ENCODE peak calls at places on chromosome 4, in six cellular contexts. F is WERI-Rb-1, Y is choroid plexus epithelial cell, C is body of pancreas, D is AG10803, Q is SK-N-SH. V is an unnamed sample.

GRCh38 chr4:159632031-159632430 is 529.2 kb downstream of the RAPGEF2 start:
- DNase-seq in D (no peak), Q (no peak), C (no peak), F (no peak), Y (no peak), V (no peak)

GRCh38 chr4:83922419-83922818 is 386.5 kb downstream of the GPAT3 start:
- DNase-seq in F (no peak), Q (no peak), C (no peak), Y (no peak), D (no peak), V (no peak)

GRCh38 chr4:123340381-123340701 is 56.3 kb upstream of the SPRY1 start:
- DNase-seq in F (no peak), Q (no peak), C (no peak), Y (peak), D (peak), V (no peak)

GRCh38 chr4:176376032-176376614 is 56.4 kb downstream of the SPCS3 start:
- DNase-seq in F (no peak), C (no peak), D (peak), Y (peak), Q (peak), V (peak)

GRCh38 chr4:36288727-36289126 is 7.3 kb downstream of the DTHD1 start:
- DNase-seq in Q (no peak), Y (no peak), D (no peak), C (no peak), F (no peak), V (no peak)

GRCh38 chr4:144355809-144356757 is 215.6 kb upstream of the GYPA start:
- DNase-seq in F (peak), C (no peak), Y (peak), Q (no peak), D (peak), V (peak)

GRCh38 chr4:8591626-8592365 is 769 bp upstream of the CPZ start:
- DNase-seq in D (no peak), F (peak), Y (no peak), Q (no peak), C (no peak), V (no peak)

GRCh38 chr4:181792641-181793612 is 450.3 kb upstream of the TENM3 start:
- DNase-seq in F (no peak), Y (no peak), D (no peak), C (no peak), Q (no peak), V (no peak)

GRCh38 chr4:121156822-121157769 is 7.0 kb downstream of the TNIP3 start:
- DNase-seq in Y (peak), Q (peak), F (peak), C (no peak), D (peak), V (peak)

GRCh38 chr4:163592207-163592606 is 97.7 kb downstream of the TMA16 start:
- DNase-seq in C (no peak), Q (no peak), Y (no peak), D (no peak), F (no peak), V (no peak)

GRCh38 chr4:38007645-38008044 is 47.4 kb downstream of the PTTG2 start:
- DNase-seq in Y (no peak), Q (no peak), F (no peak), C (no peak), D (no peak), V (no peak)

GRCh38 chr4:29581469-29581868 is 1138.7 kb upstream of the PCDH7 start:
- DNase-seq in Y (no peak), D (no peak), F (no peak), C (no peak), Q (no peak), V (no peak)

GRCh38 chr4:40194602-40195161 is 2.1 kb upstream of the RHOH start:
- DNase-seq in C (no peak), Q (peak), Y (peak), F (no peak), D (no peak), V (no peak)

GRCh38 chr4:12399781-12400180 is 971.1 kb upstream of the HS3ST1 start:
- DNase-seq in C (no peak), F (no peak), Q (no peak), Y (no peak), D (no peak), V (no peak)

GRCh38 chr4:148782284-148782683 is 340.1 kb upstream of the NR3C2 start:
- DNase-seq in Q (no peak), C (no peak), F (no peak), Y (no peak), D (no peak), V (peak)

GRCh38 chr4:93749351-93749761 is 79.2 kb upstream of the ATOH1 start:
- DNase-seq in Q (no peak), Y (no peak), F (no peak), C (no peak), D (no peak), V (no peak)

GRCh38 chr4:76856183-76856969 is 41.6 kb downstream of the SOWAHB start:
- DNase-seq in Y (peak), Q (no peak), C (no peak), D (peak), F (no peak), V (no peak)

GRCh38 chr4:24583451-24584174 is 741 bp downstream of the DHX15 start:
- DNase-seq in F (peak), Y (peak), C (peak), D (peak), Q (peak), V (peak)

GRCh38 chr4:152850377-152850776 is 70.6 kb downstream of the ARFIP1 start:
- DNase-seq in F (no peak), Q (no peak), C (no peak), D (peak), Y (peak), V (peak)

GRCh38 chr4:103498161-103499070 is 221.4 kb downstream of the TACR3 start:
- DNase-seq in Y (peak), F (no peak), D (peak), Q (no peak), C (no peak), V (no peak)

GRCh38 chr4:67723949-67724348 is 23.0 kb upstream of the UBA6 start:
- DNase-seq in C (no peak), D (peak), Q (peak), F (no peak), Y (no peak), V (peak)

GRCh38 chr4:74166823-74167222 is 8.9 kb downstream of the MTHFD2L start:
- DNase-seq in Y (no peak), Q (no peak), D (no peak), C (no peak), F (no peak), V (no peak)

GRCh38 chr4:121814756-121815155 is 8.9 kb downstream of the CCNA2 start:
- DNase-seq in D (peak), C (no peak), Q (no peak), Y (no peak), F (no peak), V (no peak)

GRCh38 chr4:157040380-157040779 is 35.6 kb upstream of the GLRB start:
- DNase-seq in D (no peak), C (no peak), Y (no peak), F (no peak), Q (no peak), V (no peak)

GRCh38 chr4:145427991-145428390 is 53.7 kb upstream of the SMAD1 start:
- DNase-seq in Y (no peak), D (no peak), F (no peak), Q (no peak), C (no peak), V (no peak)

GRCh38 chr4:1644906-1645657 is 39.0 kb downstream of the FAM53A start:
- DNase-seq in F (no peak), D (peak), Q (peak), C (no peak), Y (peak), V (peak)

GRCh38 chr4:1640110-1640509 is 44.0 kb downstream of the FAM53A start:
- DNase-seq in C (no peak), D (no peak), Y (no peak), F (no peak), Q (no peak), V (no peak)

GRCh38 chr4:1643971-1644735 is 40.0 kb downstream of the FAM53A start:
- DNase-seq in F (no peak), Q (no peak), C (no peak), Y (no peak), D (no peak), V (peak)

GRCh38 chr4:1641671-1642070 is 42.4 kb downstream of the FAM53A start:
- DNase-seq in F (no peak), C (no peak), Y (no peak), D (no peak), Q (no peak), V (no peak)

DNA sequence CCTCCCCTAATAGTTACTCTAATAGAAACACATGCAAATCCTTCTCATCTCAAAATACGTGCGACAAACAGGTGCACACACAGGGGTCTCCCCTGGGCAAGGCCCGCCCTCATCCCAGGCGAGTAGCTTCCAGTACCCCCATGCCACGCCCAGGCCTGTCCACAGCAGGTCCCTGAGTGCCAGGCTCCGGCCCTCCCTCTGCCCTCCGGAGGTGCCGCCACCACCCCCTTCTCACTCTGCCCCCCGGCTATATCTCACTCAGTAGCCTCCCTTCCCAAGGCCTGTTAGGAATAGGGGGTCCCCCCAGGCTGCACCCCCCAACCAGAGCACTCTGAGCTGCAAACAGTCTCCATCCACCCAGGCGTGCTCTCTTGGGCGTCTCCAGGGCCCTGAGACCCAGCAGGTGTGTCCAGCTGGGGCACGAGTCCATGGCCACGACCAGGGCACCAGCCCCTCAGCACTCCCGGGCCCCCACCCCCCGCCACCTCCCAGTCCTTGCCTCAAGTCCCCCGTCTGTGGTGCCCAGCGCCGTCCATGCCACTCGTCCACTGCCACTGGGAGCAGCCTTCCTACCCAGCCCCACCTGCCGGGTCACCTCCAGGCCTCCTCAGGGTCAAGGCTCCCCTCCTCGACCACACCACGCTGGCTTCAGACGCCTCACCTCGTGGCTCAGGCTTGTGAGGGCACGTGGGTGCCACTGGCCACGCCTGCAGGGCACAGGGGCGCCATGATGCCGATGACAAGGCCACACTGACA is 41.7 kb downstream of the FAM53A start:
- DNase-seq in D (no peak), Y (no peak), Q (no peak), F (no peak), C (no peak), V (no peak)
- H3K4me3 ChIP-seq in D (no peak), Y (no peak), Q (no peak), F (no peak), C (no peak), V (no peak)

GRCh38 chr4:114597410-114598115 is 1.0 kb upstream of the UGT8 start:
- DNase-seq in Q (no peak), F (no peak), C (peak), Y (no peak), D (no peak), V (peak)
- H3K4me3 ChIP-seq in Q (no peak), F (peak), C (peak), Y (no peak), D (no peak), V (peak)

DNA sequence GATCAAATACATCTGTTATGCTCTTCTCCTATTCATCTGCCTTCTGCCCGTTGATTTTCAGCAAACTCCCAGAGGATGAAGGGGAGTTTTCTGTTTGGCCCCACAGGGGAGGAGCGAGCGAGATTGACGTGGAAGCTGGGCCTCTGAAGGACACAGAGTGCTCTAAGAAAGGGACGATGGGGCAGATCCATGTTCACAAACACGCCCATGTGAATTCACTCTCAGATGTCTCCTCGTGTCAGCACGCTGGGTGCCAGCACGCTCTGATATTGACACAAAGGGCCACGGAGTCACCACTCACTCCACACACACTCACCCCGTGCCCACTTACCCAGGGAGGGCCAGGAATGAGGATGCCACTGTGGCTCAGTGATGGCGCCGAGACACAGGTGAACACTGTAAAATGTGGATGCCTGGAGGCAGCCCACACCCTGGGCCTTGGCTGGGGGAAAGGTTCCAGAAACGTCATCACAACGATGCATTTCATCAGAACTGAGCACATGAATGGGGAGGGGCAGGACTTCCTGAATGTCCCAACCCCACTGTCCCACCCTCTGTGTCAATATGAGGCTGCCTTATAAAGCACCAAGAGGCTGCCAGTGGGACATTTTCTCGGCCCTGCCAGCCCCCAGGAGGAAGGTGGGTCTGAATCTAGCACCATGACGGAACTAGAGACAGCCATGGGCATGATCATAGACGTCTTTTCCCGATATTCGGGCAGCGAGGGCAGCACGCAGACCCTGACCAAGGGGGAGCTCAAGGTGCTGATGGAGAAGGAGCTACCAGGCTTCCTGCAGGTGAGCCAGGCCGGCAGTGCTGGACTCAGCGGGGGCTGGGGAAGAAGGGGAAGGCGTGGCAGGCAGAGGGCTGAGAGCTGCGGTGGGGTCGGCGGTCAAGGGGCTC is at the start of gene S100P:
- DNase-seq in Q (no peak), F (no peak), D (peak), Y (no peak), C (no peak), V (peak)
- H3K4me3 ChIP-seq in Q (no peak), F (no peak), D (no peak), Y (no peak), C (no peak), V (no peak)

GRCh38 chr4:48043504-48043903 is 26.9 kb downstream of the NIPAL1 start:
- DNase-seq in C (no peak), F (no peak), Q (no peak), D (no peak), Y (no peak), V (no peak)

GRCh38 chr4:48044298-48044697 is 27.7 kb downstream of the NIPAL1 start:
- DNase-seq in C (no peak), F (no peak), D (no peak), Y (no peak), Q (no peak), V (no peak)

GRCh38 chr4:48046059-48046458 is 29.5 kb downstream of the NIPAL1 start:
- DNase-seq in C (no peak), D (no peak), Q (no peak), F (no peak), Y (no peak), V (no peak)

GRCh38 chr4:48041535-48042137 is 25.1 kb downstream of the NIPAL1 start:
- DNase-seq in Q (no peak), Y (no peak), F (no peak), D (no peak), C (no peak), V (no peak)

GRCh38 chr4:48042979-48043461 is 26.4 kb downstream of the NIPAL1 start:
- DNase-seq in F (no peak), C (no peak), Q (no peak), D (no peak), Y (no peak), V (no peak)
- H3K4me3 ChIP-seq in F (no peak), C (no peak), Q (no peak), D (no peak), Y (no peak), V (no peak)

DNA sequence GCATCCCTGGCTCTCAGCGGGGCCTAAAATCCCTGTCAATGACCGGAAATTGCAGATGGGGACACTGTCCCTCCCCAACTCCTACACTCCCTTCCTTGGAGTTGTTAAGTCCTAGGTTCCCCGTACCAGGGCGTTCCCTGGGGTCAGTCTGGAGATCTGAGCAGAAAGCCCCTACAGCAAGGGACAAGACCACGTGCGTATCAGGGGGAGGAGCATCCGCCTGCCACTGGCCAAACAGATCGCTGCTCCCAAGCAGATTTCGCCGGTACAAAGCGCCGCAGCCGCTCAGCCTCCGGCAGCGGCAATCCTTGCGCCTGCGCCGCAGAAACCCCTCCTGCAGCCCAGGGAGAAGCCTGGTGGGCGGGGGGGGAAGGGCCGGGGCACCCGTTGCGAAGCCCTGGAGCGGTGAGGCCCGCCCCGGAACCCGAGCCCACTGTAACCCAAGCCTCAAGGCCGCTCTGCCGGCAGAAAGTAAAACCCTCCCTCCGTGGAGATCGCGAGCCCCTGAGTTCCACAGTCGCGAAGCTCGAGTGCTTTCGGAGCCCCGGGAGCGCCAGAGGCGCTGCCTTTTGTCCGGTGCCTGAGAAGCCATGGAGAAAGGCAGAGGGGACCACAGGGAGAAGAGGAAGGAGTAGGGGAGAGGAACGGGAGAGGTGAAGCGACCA is 2.7 kb downstream of the CRMP1 start:
- DNase-seq in F (peak), Q (peak), D (no peak), Y (peak), C (no peak), V (peak)
- H3K4me3 ChIP-seq in F (peak), Q (peak), D (no peak), Y (no peak), C (no peak), V (peak)

DNA sequence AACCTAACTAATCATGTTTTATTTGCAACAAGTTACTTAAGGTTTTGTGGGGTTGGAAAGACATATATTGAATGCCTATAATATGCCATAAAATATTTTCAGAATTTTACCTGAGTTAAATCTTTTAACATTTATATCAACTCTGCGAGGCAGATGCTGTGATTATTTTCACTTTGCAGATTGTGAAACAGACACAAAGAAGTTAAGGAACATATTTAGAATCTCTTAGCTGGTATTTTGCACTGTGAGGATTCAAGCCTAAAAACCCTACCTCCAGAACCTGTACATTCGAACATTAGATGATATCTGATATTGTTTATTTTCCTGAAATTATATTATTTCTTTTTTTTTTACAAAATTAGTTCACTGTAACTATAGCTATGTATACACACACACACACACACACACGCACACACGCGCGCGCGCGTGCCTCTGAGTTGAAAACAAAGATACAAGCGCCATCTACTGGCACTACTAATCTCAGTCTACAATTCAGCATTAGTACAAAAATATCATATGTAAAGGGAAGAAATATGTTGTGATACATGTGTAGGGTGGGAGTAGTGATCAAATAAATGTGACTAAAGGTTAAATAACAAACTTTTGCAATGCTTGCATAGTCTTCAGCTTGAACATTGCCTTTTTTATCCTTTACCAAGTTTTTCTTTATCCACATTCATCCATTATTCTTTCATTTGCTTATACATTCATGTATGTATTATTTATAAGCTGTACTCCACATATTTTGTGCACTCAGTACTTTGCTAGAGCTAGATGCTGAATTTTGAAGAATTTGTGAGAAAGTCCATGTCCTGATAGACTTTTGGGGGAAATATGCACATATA is 61.5 kb downstream of the ANXA10 start:
- DNase-seq in Q (peak), D (peak), Y (peak), F (peak), C (peak), V (no peak)
- H3K4me3 ChIP-seq in Q (peak), D (peak), Y (peak), F (peak), C (no peak), V (no peak)